ENCODE peak calls at places on chromosomes 13 and 19, in eight cellular contexts. Q, Y, R, I, C, F, A and U are unnamed samples.

GRCh38 chr13:26979334-26979733 is 192.3 kb downstream of the USP12 start:
- DNase-seq in Q (no peak), Y (no peak), C (no peak), R (no peak), I (no peak), A (no peak), F (no peak), U (no peak)

GRCh38 chr19:11141937-11142527 is 13.6 kb downstream of the SPC24 start:
- DNase-seq in C (no peak), R (no peak), Y (no peak), A (no peak), I (no peak), F (peak), Q (no peak), U (no peak)

GRCh38 chr19:30225615-30226463 is 146.3 kb upstream of the ZNF536 start:
- DNase-seq in Q (no peak), C (no peak), I (peak), A (no peak), F (no peak), R (no peak), Y (peak), U (no peak)

GRCh38 chr13:49454388-49455015 is 10.4 kb downstream of the SETDB2 start:
- DNase-seq in C (no peak), Y (no peak), I (no peak), R (no peak), F (no peak), Q (peak), A (no peak), U (no peak)

GRCh38 chr19:44141191-44142013 is at the start of gene ZNF234:
- DNase-seq in Y (peak), F (peak), A (peak), R (peak), Q (peak), I (peak), C (peak), U (peak)

GRCh38 chr13:102400619-102401125 is 1.2 kb downstream of the FGF14 start:
- DNase-seq in I (no peak), Q (no peak), Y (peak), A (no peak), R (peak), C (no peak), F (peak), U (peak)

GRCh38 chr13:40272776-40273139 is 393.7 kb downstream of the FOXO1 start:
- DNase-seq in Y (no peak), C (no peak), I (no peak), Q (peak), F (no peak), R (no peak), A (no peak), U (no peak)

GRCh38 chr19:45779231-45780145 is 2.8 kb downstream of the DMPK start:
- DNase-seq in Q (no peak), R (peak), F (peak), I (peak), A (peak), Y (peak), C (no peak), U (no peak)

GRCh38 chr13:110644892-110645521 is 29.7 kb downstream of the NAXD start:
- DNase-seq in Y (peak), C (no peak), Q (peak), F (peak), A (no peak), R (peak), I (peak), U (peak)

GRCh38 chr13:48161530-48162179 is 66.8 kb upstream of the MED4 start:
- DNase-seq in I (no peak), Y (no peak), Q (no peak), A (no peak), C (no peak), R (no peak), F (no peak), U (no peak)

GRCh38 chr13:90534617-90535340 is 812.7 kb upstream of the MIR17HG start:
- DNase-seq in C (no peak), I (no peak), R (peak), Y (no peak), Q (no peak), A (no peak), F (no peak), U (no peak)

GRCh38 chr19:45692187-45693111 is at the start of gene QPCTL:
- DNase-seq in F (peak), A (peak), R (peak), Y (peak), C (peak), Q (peak), I (peak), U (peak)

GRCh38 chr19:10998045-10998533 is 37.3 kb downstream of the SMARCA4 start:
- DNase-seq in C (peak), F (no peak), I (no peak), A (no peak), Y (no peak), Q (peak), R (no peak), U (no peak)

GRCh38 chr13:107324416-107325204 is 756.7 kb upstream of the ARGLU1 start:
- DNase-seq in I (no peak), Q (peak), R (no peak), F (no peak), C (no peak), A (no peak), Y (no peak), U (no peak)

GRCh38 chr19:35560677-35561076 is 2.8 kb downstream of the ATP4A start:
- DNase-seq in Y (no peak), F (no peak), A (no peak), C (no peak), I (no peak), Q (no peak), R (no peak), U (no peak)

GRCh38 chr19:11375143-11375948 is 880 bp downstream of the SWSAP1 start:
- DNase-seq in R (peak), A (no peak), I (no peak), F (peak), Y (no peak), C (no peak), Q (no peak), U (peak)

GRCh38 chr19:916645-917322 is 349 bp upstream of the KISS1R start:
- DNase-seq in F (peak), C (no peak), I (no peak), R (peak), Q (no peak), Y (no peak), A (no peak), U (peak)

GRCh38 chr13:108549989-108550388 is 79.4 kb upstream of the MYO16 start:
- DNase-seq in Y (peak), I (no peak), F (no peak), C (no peak), A (no peak), Q (no peak), R (no peak), U (peak)

GRCh38 chr13:79990048-79990447 is 350.9 kb downstream of the SPRY2 start:
- DNase-seq in F (no peak), R (no peak), C (no peak), A (no peak), Q (peak), Y (no peak), I (no peak), U (no peak)

GRCh38 chr19:56942749-56943148 is 102.2 kb upstream of the PEG3 start:
- DNase-seq in R (peak), Y (peak), F (peak), A (no peak), I (no peak), C (no peak), Q (no peak), U (no peak)

GRCh38 chr13:60013166-60013565 is 150.6 kb downstream of the DIAPH3 start:
- DNase-seq in Q (no peak), I (no peak), F (no peak), Y (no peak), C (no peak), R (no peak), A (no peak), U (no peak)